ENCODE peak calls at places on chromosomes 13 and 19, in eight cellular contexts. P is DMS153; C is activated naive CD8-positive, alpha-beta T cell treated with anti-CD3 and anti-CD28 coated beads, Interleukin-2, amount 50 U/mL, for 24 hours; V is mesendoderm; S is NCI-H1105 treated with DMSO at 0.1 percent for 48 hours; Z is AG08396; E is C1 segment of cervical spinal cord; Y is naive thymus-derived CD4-positive, alpha-beta T cell. I is an unnamed sample.

GRCh38 chr13:77397636-77398035 is 70.7 kb upstream of the MYCBP2 start:
- DNase-seq in P (no peak), C (no peak), V (no peak), S (no peak), Z (no peak), E (no peak), Y (no peak), I (no peak)

GRCh38 chr13:58343081-58343480 is 711.5 kb downstream of the PCDH17 start:
- DNase-seq in P (no peak), C (no peak), V (no peak), S (no peak), Z (no peak), E (no peak), Y (no peak), I (no peak)

GRCh38 chr13:44974056-44974798 is 15.0 kb downstream of the NUFIP1 start:
- DNase-seq in P (no peak), C (no peak), V (no peak), S (no peak), Z (no peak), E (no peak), Y (no peak), I (peak; percentile 20)

GRCh38 chr19:39167461-39168257 is 29.1 kb upstream of the NCCRP1 start:
- DNase-seq in P (peak; percentile 65), C (no peak), V (peak; percentile 26), S (no peak), Z (no peak), E (no peak), Y (no peak), I (no peak)

GRCh38 chr13:43981091-43981490 is 101.4 kb downstream of the LACC1 start:
- DNase-seq in P (no peak), C (no peak), V (peak; percentile 76), S (no peak), Z (no peak), E (no peak), Y (no peak), I (peak; percentile 8)

GRCh38 chr13:30421093-30422055 is 919 bp upstream of the UBE2L5 start:
- DNase-seq in P (peak; percentile 38), C (peak; percentile 39), V (peak; percentile 83), S (peak; percentile 32), Z (peak; percentile 86), E (peak; percentile 43), Y (peak; percentile 64), I (peak; percentile 68)

GRCh38 chr13:41345165-41345920 is 34.3 kb downstream of the NAA16 start:
- DNase-seq in P (no peak), C (no peak), V (peak; percentile 10), S (no peak), Z (no peak), E (no peak), Y (no peak), I (no peak)

GRCh38 chr13:44857061-44857460 is 132.2 kb downstream of the NUFIP1 start:
- DNase-seq in P (no peak), C (no peak), V (no peak), S (no peak), Z (no peak), E (no peak), Y (no peak), I (no peak)

GRCh38 chr19:679418-680286 is 3.5 kb downstream of the FSTL3 start:
- DNase-seq in P (no peak), C (peak; percentile 55), V (peak; percentile 55), S (peak; percentile 6), Z (peak; percentile 77), E (peak; percentile 46), Y (peak; percentile 57), I (peak; percentile 61)

GRCh38 chr13:32902898-32903297 is 113.3 kb upstream of the KL start:
- DNase-seq in P (no peak), C (no peak), V (peak; percentile 78), S (no peak), Z (peak; percentile 82), E (no peak), Y (no peak), I (peak; percentile 1)

GRCh38 chr13:92896842-92897241 is 329.8 kb upstream of the GPC6 start:
- DNase-seq in P (peak; percentile 37), C (no peak), V (peak; percentile 55), S (peak; percentile 64), Z (no peak), E (no peak), Y (no peak), I (no peak)

I was measured in K562.